ENCODE peak calls at places on chromosomes 3 and 15, in nine cellular contexts. J is nephron progenitor cell, D is stomach, X is psoas muscle, L is astrocyte of the spinal cord, G is glutamatergic neuron, M is hepatocyte, R is heart left ventricle, N is breast epithelium. Q is an unnamed sample.
A peak's percentile ranks its signal among the peaks of the same experiment; 100 is the strongest.

GRCh38 chr15:100881573-100882336 is 2.1 kb downstream of the ALDH1A3 start:
- DNase-seq in R (no peak), X (no peak), G (no peak), J (no peak), D (no peak), M (no peak), N (no peak), L (no peak), Q (no peak)

GRCh38 chr3:172034786-172035685 is 4.3 kb upstream of the FNDC3B start:
- DNase-seq in N (no peak), X (no peak), J (no peak), L (no peak), R (no peak), G (no peak), M (peak; percentile 30), D (no peak), Q (no peak)

GRCh38 chr3:64140651-64141050 is 84.6 kb downstream of the PRICKLE2 start:
- DNase-seq in L (no peak), G (no peak), J (no peak), N (no peak), R (no peak), D (no peak), X (no peak), M (no peak), Q (no peak)

GRCh38 chr3:16182183-16182582 is 7.7 kb downstream of the GALNT15 start:
- DNase-seq in R (no peak), D (no peak), L (no peak), G (no peak), J (no peak), X (no peak), N (no peak), M (no peak), Q (no peak)

GRCh38 chr15:41494190-41494921 is 682 bp downstream of the ITPKA start:
- DNase-seq in R (no peak), J (peak; percentile 69), G (no peak), D (peak; percentile 43), M (peak; percentile 69), X (no peak), N (no peak), L (no peak), Q (no peak)

GRCh38 chr3:10196389-10197052 is 31.8 kb downstream of the IRAK2 start:
- DNase-seq in N (no peak), R (no peak), L (peak; percentile 82), J (no peak), X (peak; percentile 70), D (no peak), G (no peak), M (no peak), Q (no peak)

GRCh38 chr3:126745760-126746394 is 41.8 kb downstream of the CHCHD6 start:
- DNase-seq in J (no peak), D (peak; percentile 70), R (peak; percentile 76), L (no peak), X (peak; percentile 81), G (no peak), N (no peak), M (no peak), Q (no peak)

GRCh38 chr3:21801631-21802030 is 50.6 kb upstream of the ZNF385D start:
- DNase-seq in D (no peak), N (no peak), L (no peak), G (no peak), M (no peak), J (no peak), X (no peak), R (no peak), Q (no peak)

GRCh38 chr3:135929670-135930069 is 35.9 kb upstream of the PPP2R3A start:
- DNase-seq in R (peak; percentile 54), X (peak; percentile 65), N (peak; percentile 71), M (peak; percentile 38), L (peak; percentile 86), D (no peak), J (no peak), G (no peak), Q (peak; percentile 16)

GRCh38 chr15:76340802-76341365 is 4.3 kb downstream of the ISL2 start:
- DNase-seq in D (no peak), N (no peak), L (no peak), X (peak; percentile 66), J (peak; percentile 57), G (peak; percentile 56), R (no peak), M (peak; percentile 35), Q (no peak)

GRCh38 chr3:143885803-143886427 is 37.6 kb upstream of the SLC9A9 start:
- DNase-seq in X (no peak), N (no peak), L (peak; percentile 32), M (peak; percentile 41), R (no peak), J (peak; percentile 7), G (no peak), D (no peak), Q (peak; percentile 23)

GRCh38 chr3:38297947-38298711 is 16.0 kb downstream of the SLC22A14 start:
- DNase-seq in G (no peak), D (no peak), R (no peak), X (no peak), J (no peak), N (no peak), M (no peak), L (peak; percentile 21), Q (no peak)

GRCh38 chr15:99054892-99055291 is 47.3 kb upstream of the PGPEP1L start:
- DNase-seq in J (no peak), M (no peak), L (no peak), D (no peak), X (no peak), G (no peak), R (no peak), N (no peak), Q (no peak)

GRCh38 chr15:31382693-31383005 is 56.0 kb downstream of the KLF13 start:
- DNase-seq in L (no peak), G (no peak), M (no peak), J (no peak), N (no peak), X (no peak), D (no peak), R (no peak), Q (no peak)

GRCh38 chr15:67082007-67082536 is 16.7 kb downstream of the SMAD3 start:
- DNase-seq in X (no peak), M (no peak), J (no peak), R (no peak), N (no peak), L (no peak), D (peak; percentile 81), G (no peak), Q (no peak)

GRCh38 chr15:68586274-68586961 is 7.6 kb downstream of the CORO2B start:
- DNase-seq in L (peak; percentile 80), X (no peak), D (no peak), M (peak; percentile 57), G (peak; percentile 11), N (no peak), J (no peak), R (no peak), Q (no peak)

GRCh38 chr3:146065573-146066006 is 95.4 kb downstream of the PLOD2 start:
- DNase-seq in G (no peak), N (no peak), D (no peak), X (no peak), R (no peak), L (peak; percentile 83), J (peak; percentile 4), M (peak; percentile 75), Q (peak; percentile 39)
- TF ChIP-seq CTCF in G (peak; percentile 93), N (peak; percentile 73), D (no peak), X (peak; percentile 80), R (peak; percentile 88), L (peak; percentile 56), J (peak; percentile 72), M (peak; percentile 82), Q (peak; percentile 84)

GRCh38 chr3:150410311-150411105 is 2.4 kb downstream of the TSC22D2 start:
- DNase-seq in L (no peak), J (peak; percentile 27), M (peak; percentile 23), R (peak; percentile 46), X (peak; percentile 77), N (peak; percentile 25), G (peak; percentile 45), D (peak; percentile 46), Q (peak; percentile 54)

GRCh38 chr3:150411106-150411460 is 3.0 kb downstream of the TSC22D2 start:
- DNase-seq in L (no peak), N (no peak), R (no peak), D (no peak), X (no peak), M (no peak), J (no peak), G (no peak), Q (no peak)

GRCh38 chr3:150408232-150409124 is at the start of gene TSC22D2:
- DNase-seq in M (peak; percentile 98), G (peak; percentile 97), X (peak; percentile 98), R (peak; percentile 93), L (peak; percentile 97), J (peak; percentile 99), D (peak; percentile 97), N (peak; percentile 93), Q (peak; percentile 80)

GRCh38 chr3:150409125-150409526 is 1.0 kb downstream of the TSC22D2 start:
- DNase-seq in G (no peak), J (no peak), D (no peak), X (no peak), M (no peak), N (no peak), R (no peak), L (no peak), Q (peak; percentile 35)

GRCh38 chr3:150409527-150410310 is 1.6 kb downstream of the TSC22D2 start:
- DNase-seq in X (peak; percentile 90), G (peak; percentile 79), R (peak; percentile 76), J (peak; percentile 78), M (peak; percentile 86), N (peak; percentile 60), L (peak; percentile 78), D (peak; percentile 78), Q (peak; percentile 65)
- TF ChIP-seq CTCF in X (peak; percentile 59), G (peak; percentile 30), R (peak; percentile 57), J (peak; percentile 22), M (peak; percentile 41), N (peak; percentile 50), L (peak; percentile 55), D (peak; percentile 44), Q (peak; percentile 77)

GRCh38 chr3:17810759-17811158 is 68.3 kb upstream of the TBC1D5 start:
- DNase-seq in R (no peak), J (no peak), G (no peak), D (no peak), M (no peak), X (no peak), N (no peak), L (peak; percentile 40), Q (no peak)
- TF ChIP-seq CTCF in R (no peak), J (no peak), G (no peak), D (no peak), M (peak; percentile 31), X (peak; percentile 16), N (no peak), L (peak; percentile 42), Q (no peak)

DNA sequence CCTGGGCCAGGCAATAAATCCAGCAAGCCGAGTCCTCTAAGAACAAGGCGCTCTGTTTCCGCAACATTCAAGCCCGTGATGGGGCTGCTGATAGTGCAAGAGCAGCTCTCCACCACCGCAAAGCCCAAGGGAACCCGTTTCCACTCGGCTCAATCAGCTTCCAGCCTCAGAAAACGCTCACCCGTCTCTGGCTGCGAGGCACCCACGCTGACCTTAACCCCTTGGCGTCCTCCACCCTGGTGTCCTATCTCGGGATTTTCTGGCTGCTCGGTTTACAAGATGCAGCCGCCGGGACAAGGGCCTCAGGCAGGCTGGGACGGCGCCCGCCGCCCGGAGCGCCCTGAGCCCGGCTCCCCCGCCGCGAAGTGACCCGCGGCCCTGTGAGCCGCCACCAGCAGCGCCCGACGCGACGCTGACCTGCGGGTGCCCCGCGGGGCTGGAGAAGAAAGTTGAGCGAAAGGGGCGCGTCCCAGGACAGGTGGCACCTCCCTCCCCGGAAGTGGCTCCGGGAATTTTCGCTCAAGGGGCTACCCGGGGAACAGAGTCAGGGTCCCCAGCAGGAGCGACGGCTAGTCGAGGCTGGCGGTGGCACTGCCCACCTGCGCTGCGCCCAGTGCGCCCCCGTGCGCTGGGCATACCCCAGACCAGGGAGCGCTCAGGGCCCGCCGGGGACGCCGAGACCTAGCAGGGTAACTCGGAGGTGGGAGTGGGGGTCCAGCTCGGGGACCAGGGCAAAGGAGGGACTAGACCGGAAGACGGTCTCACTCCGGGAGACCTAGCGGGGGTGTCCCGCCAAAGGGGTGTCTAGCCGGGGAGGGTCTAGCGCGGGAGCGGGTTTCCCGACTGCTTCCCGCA is 18.1 kb downstream of the SPATA12 start:
- DNase-seq in G (peak; percentile 57), R (peak; percentile 46), M (peak; percentile 74), X (peak; percentile 84), J (peak; percentile 58), L (peak; percentile 41), N (peak; percentile 55), D (peak; percentile 49), Q (peak; percentile 59)
- TF ChIP-seq CTCF in G (no peak), R (no peak), M (peak; percentile 23), X (no peak), J (no peak), L (peak; percentile 17), N (no peak), D (no peak), Q (no peak)